ENCODE peak calls at places on chromosomes 12 and 14, in eight cellular contexts. Y is coronary artery; B is CD8-positive, alpha-beta T cell; L is breast epithelium; X is sigmoid colon; H is CD4-positive, CD25-positive, alpha-beta regulatory T cell; Z is keratinocyte; Q is heart left ventricle. I is an unnamed sample.

GRCh38 chr14:75125617-75126016 is 1.2 kb downstream of the NEK9 start:
- DNase-seq in Y (no peak), B (no peak), L (no peak), X (no peak), H (no peak), Z (no peak), Q (no peak), I (no peak)

GRCh38 chr12:23055004-23055403 is 430.0 kb downstream of the ETNK1 start:
- DNase-seq in Y (no peak), B (no peak), L (no peak), X (no peak), H (no peak), Z (no peak), Q (no peak), I (no peak)

GRCh38 chr12:2609020-2609419 is 185.8 kb upstream of the FKBP4 start:
- DNase-seq in Y (no peak), B (no peak), L (no peak), X (peak; percentile 44), H (no peak), Z (no peak), Q (no peak), I (no peak)

GRCh38 chr12:1572731-1573130 is 21.6 kb downstream of the FBXL14 start:
- DNase-seq in Y (no peak), B (no peak), L (no peak), X (no peak), H (no peak), Z (no peak), Q (no peak), I (no peak)

GRCh38 chr12:65656156-65656885 is 168.0 kb upstream of the HMGA2 start:
- DNase-seq in Y (no peak), B (no peak), L (no peak), X (no peak), H (no peak), Z (no peak), Q (no peak), I (no peak)

GRCh38 chr14:69344171-69344570 is 53.9 kb downstream of the ERH start:
- DNase-seq in Y (no peak), B (no peak), L (no peak), X (no peak), H (no peak), Z (no peak), Q (no peak), I (no peak)

GRCh38 chr12:388547-389137 is 478 bp downstream of the KDM5A start:
- DNase-seq in Y (peak; percentile 73), B (peak; percentile 43), L (no peak), X (no peak), H (peak; percentile 46), Z (no peak), Q (no peak), I (peak; percentile 59)

GRCh38 chr12:46523863-46524770 is 151.5 kb upstream of the SLC38A2 start:
- DNase-seq in Y (no peak), B (peak; percentile 16), L (no peak), X (no peak), H (no peak), Z (peak; percentile 69), Q (no peak), I (no peak)

GRCh38 chr12:124126950-124127349 is 153.9 kb downstream of the ZNF664 start:
- DNase-seq in Y (no peak), B (no peak), L (no peak), X (no peak), H (no peak), Z (no peak), Q (no peak), I (no peak)

GRCh38 chr12:98738539-98738938 is 93.4 kb downstream of the APAF1 start:
- DNase-seq in Y (no peak), B (no peak), L (no peak), X (no peak), H (no peak), Z (no peak), Q (no peak), I (no peak)

GRCh38 chr12:5776091-5776490 is 169.0 kb downstream of the ANO2 start:
- DNase-seq in Y (no peak), B (no peak), L (no peak), X (no peak), H (no peak), Z (no peak), Q (no peak), I (no peak)

GRCh38 chr12:116919706-116920485 is 9.1 kb downstream of the FBXW8 start:
- DNase-seq in Y (no peak), B (no peak), L (no peak), X (no peak), H (no peak), Z (no peak), Q (no peak), I (no peak)

GRCh38 chr12:129196927-129197326 is 343.6 kb downstream of the GLT1D1 start:
- DNase-seq in Y (no peak), B (no peak), L (no peak), X (no peak), H (no peak), Z (no peak), Q (no peak), I (no peak)

GRCh38 chr12:29427964-29428363 is 47.0 kb upstream of the ERGIC2 start:
- DNase-seq in Y (no peak), B (no peak), L (no peak), X (no peak), H (no peak), Z (no peak), Q (no peak), I (no peak)

GRCh38 chr12:77064891-77065360 is 443 bp downstream of the E2F7 start:
- DNase-seq in Y (no peak), B (no peak), L (no peak), X (peak; percentile 64), H (peak; percentile 2), Z (no peak), Q (no peak), I (no peak)

GRCh38 chr12:108477055-108477880 is 37.8 kb upstream of the FICD start:
- DNase-seq in Y (no peak), B (no peak), L (no peak), X (no peak), H (no peak), Z (no peak), Q (no peak), I (no peak)

GRCh38 chr12:56255671-56256070 is 2.5 kb downstream of the ANKRD52 start:
- DNase-seq in Y (no peak), B (no peak), L (no peak), X (no peak), H (no peak), Z (no peak), Q (no peak), I (no peak)

GRCh38 chr12:56258068-56258819 is at the start of gene ANKRD52:
- DNase-seq in Y (peak; percentile 86), B (peak; percentile 68), L (peak; percentile 43), X (peak; percentile 87), H (peak; percentile 75), Z (no peak), Q (peak; percentile 83), I (peak; percentile 87)

GRCh38 chr12:56257491-56258067 is 605 bp downstream of the ANKRD52 start:
- DNase-seq in Y (no peak), B (no peak), L (no peak), X (no peak), H (no peak), Z (no peak), Q (no peak), I (no peak)

GRCh38 chr12:56256326-56256960 is 1.7 kb downstream of the ANKRD52 start:
- DNase-seq in Y (no peak), B (no peak), L (no peak), X (no peak), H (no peak), Z (no peak), Q (no peak), I (no peak)

DNA sequence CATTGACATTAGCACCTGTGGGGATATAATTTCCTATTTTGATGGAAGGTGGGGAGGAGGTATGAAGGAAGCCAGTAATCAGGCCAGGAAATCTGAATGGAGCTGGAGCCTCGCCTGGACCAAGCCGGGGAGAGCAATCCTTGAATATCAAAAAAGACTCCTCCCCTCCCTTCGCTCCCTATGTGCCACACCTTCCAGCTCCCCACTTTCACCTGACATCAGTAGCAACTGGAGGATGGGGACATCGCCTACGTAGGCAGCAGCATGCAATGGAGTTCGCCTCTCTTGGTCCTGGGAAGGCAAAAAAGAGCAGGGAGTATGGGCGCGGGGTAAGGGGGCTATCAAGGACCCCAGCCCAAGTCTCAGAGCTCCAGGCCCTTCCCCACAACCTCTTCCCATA is 1.1 kb downstream of the ANKRD52 start:
- DNase-seq in Y (no peak), B (no peak), L (no peak), X (no peak), H (no peak), Z (no peak), Q (no peak), I (no peak)
- H3K4me3 ChIP-seq in Y (peak overlapping the region; percentile 97), B (peak overlapping the region; percentile 99), L (peak overlapping the region; percentile 96), X (peak overlapping the region; percentile 80), H (peak overlapping the region; percentile 73), Z (peak overlapping the region; percentile 93), Q (peak overlapping the region; percentile 74), I (peak overlapping the region; percentile 72)

GRCh38 chr14:103314496-103315277 is 19.4 kb upstream of the EIF5 start:
- DNase-seq in Y (no peak), B (no peak), L (no peak), X (no peak), H (no peak), Z (no peak), Q (no peak), I (no peak)
- H3K27ac ChIP-seq in Y (no peak overlapping the region), B (no peak overlapping the region), L (peak overlapping the region; percentile 77), X (no peak overlapping the region), H (no peak overlapping the region), Z (no peak overlapping the region), Q (no peak overlapping the region), I (no peak overlapping the region)

DNA sequence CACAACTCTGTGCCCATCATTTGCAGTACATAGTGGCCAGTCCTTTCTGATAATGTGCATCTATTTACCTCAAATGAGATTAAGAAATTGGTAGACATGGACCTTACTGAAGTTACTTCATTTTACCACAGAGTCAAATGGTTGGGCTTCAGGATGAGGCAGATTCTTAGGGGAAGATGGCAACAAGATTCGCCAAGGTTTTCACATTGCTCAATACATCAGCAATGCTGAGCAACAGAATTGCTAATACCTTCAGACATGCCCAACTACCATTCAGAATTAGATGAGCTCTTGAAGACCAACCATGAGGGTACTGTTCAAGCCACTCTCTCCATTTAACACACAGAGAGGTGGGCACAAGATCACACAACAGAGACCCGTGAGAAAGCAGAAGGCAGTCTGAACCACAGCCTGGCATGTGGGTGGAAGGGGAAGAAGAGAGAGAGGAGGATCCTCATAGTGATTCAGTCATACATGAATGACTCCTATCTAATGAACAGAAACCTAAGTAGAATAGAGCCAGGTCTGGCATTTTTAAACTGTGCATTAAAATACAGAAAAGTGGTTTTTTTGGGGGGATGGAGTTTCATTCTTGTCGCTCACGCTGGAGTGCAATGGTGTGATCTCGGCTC is 28.5 kb downstream of the CPM start:
- DNase-seq in Y (no peak), B (no peak), L (no peak), X (no peak), H (no peak), Z (no peak), Q (no peak), I (no peak)
- H3K4me3 ChIP-seq in Y (no peak overlapping the region), B (no peak overlapping the region), L (no peak overlapping the region), X (no peak overlapping the region), H (no peak overlapping the region), Z (no peak overlapping the region), Q (no peak overlapping the region), I (no peak overlapping the region)

GRCh38 chr14:87990687-87991086 is 2.3 kb downstream of the GALC start:
- DNase-seq in Y (no peak), B (no peak), L (no peak), X (no peak), H (no peak), Z (no peak), Q (no peak), I (no peak)
- H3K27ac ChIP-seq in Y (no peak overlapping the region), B (no peak overlapping the region), L (no peak overlapping the region), X (no peak overlapping the region), H (no peak overlapping the region), Z (no peak overlapping the region), Q (no peak overlapping the region), I (no peak overlapping the region)

GRCh38 chr14:65287264-65288131 is 125.0 kb upstream of the FUT8 start:
- DNase-seq in Y (no peak), B (peak; percentile 39), L (no peak), X (no peak), H (no peak), Z (no peak), Q (peak; percentile 19), I (no peak)
- H3K4me3 ChIP-seq in Y (no peak overlapping the region), B (peak overlapping the region; percentile 28), L (no peak overlapping the region), X (no peak overlapping the region), H (no peak overlapping the region), Z (no peak overlapping the region), Q (no peak overlapping the region), I (peak overlapping the region; percentile 7)

I was measured in Peyer's patch.